ENCODE peak calls at places on chromosomes 1 and 21, in five cellular contexts. W, V, K, E and D are unnamed samples.

GRCh38 chr1:232207089-232207723 is 422.7 kb downstream of the SIPA1L2 start:
- DNase-seq in W (no peak), V (no peak), K (no peak), E (no peak), D (no peak)

GRCh38 chr1:164051791-164052190 is 507.2 kb upstream of the PBX1 start:
- DNase-seq in W (no peak), V (no peak), K (no peak), E (no peak), D (no peak)

GRCh38 chr1:204151562-204152309 is at the start of gene ETNK2:
- DNase-seq in W (peak), V (peak), K (peak), E (no peak), D (no peak)

GRCh38 chr21:42733874-42734273 is 80.5 kb downstream of the PDE9A start:
- DNase-seq in W (no peak), V (no peak), K (no peak), E (no peak), D (no peak)

GRCh38 chr21:41783476-41784150 is 16.8 kb upstream of the RIPK4 start:
- DNase-seq in W (no peak), V (no peak), K (no peak), E (no peak), D (no peak)

GRCh38 chr1:3469849-3470649 is 15.6 kb downstream of the ARHGEF16 start:
- DNase-seq in W (no peak), V (peak), K (no peak), E (no peak), D (no peak)

GRCh38 chr1:234755449-234755863 is 145.5 kb upstream of the IRF2BP2 start:
- DNase-seq in W (peak), V (peak), K (no peak), E (peak), D (peak)

GRCh38 chr1:4961935-4962645 is 307.7 kb downstream of the AJAP1 start:
- DNase-seq in W (no peak), V (no peak), K (no peak), E (no peak), D (no peak)

GRCh38 chr1:225700164-225700740 is 47.3 kb upstream of the ENAH start:
- DNase-seq in W (peak), V (no peak), K (peak), E (no peak), D (no peak)
- H3K27ac ChIP-seq in W (peak), V (no peak), K (peak), E (no peak), D (no peak)

DNA sequence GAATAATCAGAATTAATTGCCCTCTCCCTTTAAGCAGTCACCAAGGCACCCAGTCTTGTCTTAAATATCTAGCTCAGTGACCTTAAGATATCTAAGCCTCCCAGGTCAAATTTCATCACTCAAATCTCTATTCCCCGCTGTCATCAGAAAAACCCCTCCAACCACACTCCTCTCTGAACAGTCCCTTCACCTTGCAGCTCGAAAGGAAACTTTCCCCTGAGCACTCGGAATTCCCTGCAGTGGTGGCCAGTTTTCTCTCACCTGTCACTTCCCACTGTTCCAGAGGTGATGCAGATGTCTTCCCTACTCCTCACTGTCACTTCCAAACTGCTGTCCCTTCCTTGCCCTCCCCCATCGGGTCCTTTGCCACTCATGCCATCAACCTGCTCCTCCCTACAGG is 15.2 kb upstream of the SSX2IP start:
- DNase-seq in W (no peak), V (no peak), K (no peak), E (no peak), D (no peak)
- H3K27ac ChIP-seq in W (no peak), V (no peak), K (no peak), E (no peak), D (no peak)

GRCh38 chr1:91889717-91890459 is 3.9 kb upstream of the TGFBR3 start:
- DNase-seq in W (peak), V (no peak), K (peak), E (no peak), D (no peak)

GRCh38 chr1:91885331-91885715 is 628 bp downstream of the TGFBR3 start:
- DNase-seq in W (no peak), V (peak), K (no peak), E (no peak), D (peak)

GRCh38 chr1:91884459-91885290 is 1.3 kb downstream of the TGFBR3 start:
- DNase-seq in W (peak), V (no peak), K (peak), E (no peak), D (no peak)

GRCh38 chr1:91883470-91883869 is 2.5 kb downstream of the TGFBR3 start:
- DNase-seq in W (peak), V (no peak), K (peak), E (no peak), D (no peak)

DNA sequence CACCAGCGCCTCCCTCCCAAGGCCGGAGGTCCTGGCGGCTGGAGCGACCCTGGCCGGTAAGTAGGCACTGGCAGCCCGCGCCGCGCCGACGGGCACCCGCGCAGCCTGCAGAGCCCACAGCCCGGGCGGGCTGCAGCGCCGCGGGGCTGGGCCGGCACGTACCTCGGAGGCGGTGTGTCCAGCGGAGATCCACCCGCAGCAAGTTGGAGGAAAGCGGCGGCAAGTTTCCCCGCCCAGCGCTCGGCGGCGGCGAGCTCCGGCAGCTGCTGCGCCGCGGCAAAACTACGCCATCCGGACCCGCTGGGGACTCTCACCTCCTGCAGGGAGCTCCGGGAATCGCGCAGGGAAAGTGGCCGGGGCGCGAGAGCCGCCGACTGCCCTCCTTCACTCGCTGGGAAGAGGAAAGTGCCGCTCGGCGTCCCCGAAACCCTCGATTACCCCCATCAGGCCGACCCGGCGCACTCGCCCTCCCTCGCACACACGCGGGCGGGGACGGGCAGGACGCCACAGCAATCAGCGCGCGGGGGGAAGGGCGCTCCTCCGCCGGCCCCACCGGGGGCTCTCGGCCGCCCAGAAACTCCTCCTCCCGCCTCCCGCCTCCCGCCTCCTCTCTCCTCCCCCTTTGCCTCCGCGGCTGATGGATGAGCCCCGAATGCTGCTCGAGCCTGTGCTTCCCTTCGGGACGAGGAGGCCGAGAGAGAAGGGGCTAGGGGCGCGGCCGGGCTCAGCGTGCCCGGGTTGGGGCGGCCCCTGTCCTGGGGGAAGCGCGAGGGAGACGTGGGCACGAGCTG is at the start of gene TGFBR3:
- DNase-seq in W (peak), V (peak), K (peak), E (peak), D (peak)
- H3K27ac ChIP-seq in W (peak), V (peak), K (peak), E (peak), D (peak)

GRCh38 chr1:9746211-9746610 is 77.6 kb downstream of the CLSTN1 start:
- DNase-seq in W (peak), V (no peak), K (no peak), E (no peak), D (no peak)
- H3K27ac ChIP-seq in W (no peak), V (no peak), K (no peak), E (no peak), D (no peak)

GRCh38 chr1:226135059-226135651 is 51.4 kb downstream of the ACBD3 start:
- DNase-seq in W (peak), V (no peak), K (peak), E (no peak), D (no peak)

GRCh38 chr1:226131639-226132038 is 54.9 kb downstream of the ACBD3 start:
- DNase-seq in W (no peak), V (no peak), K (no peak), E (no peak), D (no peak)

GRCh38 chr1:226133504-226134123 is 52.9 kb downstream of the ACBD3 start:
- DNase-seq in W (no peak), V (no peak), K (no peak), E (no peak), D (no peak)

GRCh38 chr1:226134170-226135058 is 52.1 kb downstream of the ACBD3 start:
- DNase-seq in W (no peak), V (no peak), K (no peak), E (no peak), D (no peak)

DNA sequence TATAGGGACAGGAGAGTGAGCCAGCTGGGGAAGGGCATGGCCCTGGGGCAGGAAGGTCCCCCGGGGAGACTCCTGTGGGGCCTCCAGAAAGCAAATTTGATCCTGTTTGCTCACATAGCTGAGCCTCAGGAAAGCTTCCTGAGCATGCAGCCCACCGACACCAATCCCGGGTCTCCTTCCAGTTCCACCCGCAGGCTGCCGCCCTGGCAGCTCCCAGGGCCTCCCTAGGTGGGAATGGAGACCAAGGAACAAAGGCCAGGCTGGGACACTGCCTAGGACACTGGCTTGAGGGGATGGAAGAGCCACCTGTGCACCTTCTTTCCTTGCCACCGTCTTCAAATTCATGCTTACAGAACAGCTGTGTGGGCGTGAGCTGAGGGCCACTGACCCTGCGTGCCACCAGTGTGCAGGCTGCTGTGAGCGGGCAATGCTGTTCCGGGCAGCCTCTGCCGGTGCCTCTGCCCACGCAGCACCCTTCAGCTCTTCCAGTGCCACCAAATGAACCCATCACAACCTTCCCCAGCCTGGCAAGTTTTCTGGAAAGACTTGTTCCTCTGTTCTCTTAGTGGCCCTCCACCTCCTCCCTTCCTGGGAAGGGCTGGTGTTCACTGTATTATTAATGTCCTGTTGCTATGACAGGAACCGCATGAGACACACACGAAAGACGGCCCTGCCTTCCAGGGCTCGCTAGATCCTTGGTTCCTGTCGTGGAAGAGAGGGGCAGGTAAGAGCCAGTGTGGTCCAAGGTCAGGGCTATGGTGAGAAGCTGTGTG is 53.6 kb downstream of the ACBD3 start:
- DNase-seq in W (no peak), V (peak), K (no peak), E (no peak), D (no peak)
- H3K27ac ChIP-seq in W (no peak), V (no peak), K (no peak), E (no peak), D (no peak)

DNA sequence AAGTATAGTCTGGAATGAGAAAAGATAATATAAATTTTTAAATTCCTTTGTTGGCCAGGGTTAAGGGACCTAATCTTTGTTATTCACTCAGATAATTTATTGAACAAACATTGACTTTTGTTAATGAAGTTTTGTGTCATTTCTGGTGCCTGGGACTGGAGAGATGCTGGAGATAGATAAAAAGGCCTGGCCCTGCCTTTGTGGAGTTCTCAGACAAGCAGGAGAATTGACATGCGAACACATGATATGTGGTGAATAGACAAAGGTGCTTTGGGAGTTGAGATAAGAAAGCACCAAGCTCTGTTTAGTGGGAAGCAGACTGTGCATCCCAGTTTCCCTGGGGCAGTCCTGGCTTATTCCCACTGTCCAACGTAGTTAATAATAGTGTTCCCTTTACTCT is 8.5 kb downstream of the C1orf21 start:
- DNase-seq in W (no peak), V (no peak), K (no peak), E (no peak), D (no peak)
- H3K27ac ChIP-seq in W (no peak), V (no peak), K (no peak), E (no peak), D (no peak)

DNA sequence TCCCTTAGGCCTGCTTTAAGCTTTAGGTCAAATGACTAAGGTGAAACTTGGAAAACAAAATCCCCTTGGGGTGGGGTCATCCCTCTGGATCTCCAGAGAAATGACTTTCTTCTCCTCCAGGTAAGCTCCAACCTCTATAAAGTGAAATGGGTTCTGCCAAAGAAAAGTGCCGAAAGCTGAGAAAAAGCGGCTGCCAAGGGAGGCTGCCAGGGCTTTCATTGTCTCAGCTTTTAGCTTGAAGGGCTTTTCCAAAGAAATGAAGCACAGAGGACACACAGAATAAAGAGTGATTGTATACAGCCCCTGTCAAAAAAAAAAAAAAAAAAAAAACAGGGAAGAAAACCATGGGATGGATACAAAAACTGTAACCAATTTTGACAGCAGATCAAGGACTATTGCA is 126.9 kb downstream of the TGFBR3 start:
- DNase-seq in W (no peak), V (no peak), K (no peak), E (no peak), D (no peak)
- H3K27ac ChIP-seq in W (no peak), V (no peak), K (no peak), E (no peak), D (no peak)

GRCh38 chr1:87227651-87228050 is 101.0 kb upstream of the LMO4 start:
- DNase-seq in W (no peak), V (no peak), K (no peak), E (no peak), D (no peak)

GRCh38 chr1:87231703-87232363 is 96.8 kb upstream of the LMO4 start:
- DNase-seq in W (no peak), V (no peak), K (no peak), E (no peak), D (no peak)

GRCh38 chr1:87221008-87221407 is 107.7 kb upstream of the LMO4 start:
- DNase-seq in W (no peak), V (no peak), K (no peak), E (no peak), D (no peak)

GRCh38 chr1:87224209-87224608 is 104.5 kb upstream of the LMO4 start:
- DNase-seq in W (peak), V (no peak), K (peak), E (no peak), D (no peak)

DNA sequence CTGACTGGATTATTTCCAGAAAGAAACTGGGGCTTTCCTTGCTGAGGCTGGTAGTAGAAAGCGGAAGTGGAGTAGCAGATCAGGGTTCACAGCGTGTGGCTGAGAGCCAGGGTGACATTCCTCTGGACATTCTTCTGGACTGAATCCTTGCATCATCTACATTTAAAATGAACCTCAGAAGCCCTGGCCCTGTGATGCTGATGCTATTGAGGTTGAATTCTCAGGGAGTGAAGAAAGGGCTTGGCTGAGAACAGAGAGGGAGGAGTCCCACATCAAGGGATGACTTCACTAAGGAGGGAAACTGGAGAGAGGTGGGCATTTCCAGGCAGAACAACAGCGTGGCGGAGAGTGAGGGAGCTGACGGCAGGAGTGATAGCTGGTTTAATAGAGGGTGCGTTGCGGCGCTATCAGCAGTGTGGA is 102.3 kb upstream of the LMO4 start:
- DNase-seq in W (peak), V (peak), K (peak), E (peak), D (no peak)
- H3K27ac ChIP-seq in W (peak), V (peak), K (peak), E (peak), D (no peak)

GRCh38 chr1:206094024-206094423 is 23.2 kb downstream of the AVPR1B start:
- DNase-seq in W (no peak), V (no peak), K (no peak), E (no peak), D (no peak)
- H3K27ac ChIP-seq in W (peak), V (no peak), K (no peak), E (no peak), D (no peak)